ENCODE peak calls at places on chromosome 22, in eight cellular contexts. Z is WTC11, E is choroid plexus epithelial cell, N is AG09319, T is WERI-Rb-1, U is neural progenitor cell, X is GM10248, Y is fibroblast of the aortic adventitia. G is an unnamed sample.

GRCh38 chr22:40462195-40462988 is 92.0 kb downstream of the SGSM3 start:
- DNase-seq in Y (no peak), T (no peak), X (peak), U (no peak), Z (no peak), N (no peak), E (no peak), G (peak)

GRCh38 chr22:48820481-48821345 is 1007.0 kb downstream of the BRD1 start:
- DNase-seq in X (no peak), T (no peak), Z (no peak), E (no peak), Y (no peak), N (no peak), U (no peak), G (no peak)

GRCh38 chr22:45072322-45072903 is 62.6 kb upstream of the PHF21B start:
- DNase-seq in Y (peak), U (peak), Z (peak), N (no peak), X (no peak), T (no peak), E (peak), G (peak)

GRCh38 chr22:36369922-36370781 is 17.6 kb downstream of the MYH9 start:
- DNase-seq in U (peak), T (peak), Z (no peak), Y (peak), E (peak), N (no peak), X (no peak), G (peak)

GRCh38 chr22:41364233-41364632 is 17.5 kb upstream of the TEF start:
- DNase-seq in Y (no peak), T (no peak), E (no peak), U (no peak), X (no peak), N (no peak), Z (no peak), G (no peak)

GRCh38 chr22:49190816-49191505 is 636.7 kb downstream of the BRD1 start:
- DNase-seq in U (no peak), E (no peak), Y (no peak), T (no peak), X (no peak), Z (no peak), N (no peak), G (no peak)

GRCh38 chr22:47267531-47268282 is 505.3 kb downstream of the TBC1D22A start:
- DNase-seq in Z (no peak), X (no peak), E (no peak), U (no peak), N (no peak), T (no peak), Y (no peak), G (no peak)

GRCh38 chr22:48476599-48476998 is 1351.1 kb downstream of the BRD1 start:
- DNase-seq in E (no peak), Y (no peak), U (no peak), N (no peak), X (no peak), Z (no peak), T (no peak), G (no peak)

GRCh38 chr22:29658171-29658570 is 54.7 kb downstream of the NF2 start:
- DNase-seq in U (no peak), N (no peak), T (no peak), X (no peak), Z (no peak), Y (no peak), E (no peak), G (no peak)

GRCh38 chr22:36465232-36466021 is 16.0 kb downstream of the TXN2 start:
- DNase-seq in Y (peak), N (no peak), Z (no peak), U (no peak), X (no peak), E (peak), T (no peak), G (no peak)

GRCh38 chr22:49930128-49930527 is 11.7 kb downstream of the CRELD2 start:
- DNase-seq in Z (no peak), E (no peak), Y (no peak), T (no peak), N (no peak), U (no peak), X (no peak), G (no peak)

GRCh38 chr22:49480896-49481650 is 346.6 kb downstream of the BRD1 start:
- DNase-seq in T (no peak), E (no peak), N (no peak), Y (no peak), X (no peak), Z (no peak), U (no peak), G (no peak)

GRCh38 chr22:17638432-17639237 is at the start of gene BCL2L13:
- DNase-seq in Y (peak), T (peak), Z (peak), X (peak), U (peak), N (peak), E (peak), G (peak)
- TF ChIP-seq CTCF in Y (peak), T (no peak), Z (no peak), X (no peak), U (no peak), N (no peak), E (no peak), G (peak)

GRCh38 chr22:32185821-32186220 is 19.1 kb downstream of the RFPL2 start:
- DNase-seq in X (no peak), E (no peak), N (no peak), T (no peak), U (no peak), Z (no peak), Y (no peak), G (no peak)
- TF ChIP-seq CTCF in X (no peak), E (no peak), N (no peak), T (no peak), U (no peak), Z (no peak), Y (no peak), G (no peak)

GRCh38 chr22:25775501-25775900 is 33.5 kb downstream of the MYO18B start:
- DNase-seq in U (peak), N (no peak), X (no peak), Z (peak), T (peak), Y (no peak), E (peak), G (no peak)

GRCh38 chr22:25779890-25780289 is 37.9 kb downstream of the MYO18B start:
- DNase-seq in Z (no peak), N (no peak), T (no peak), E (no peak), U (no peak), X (no peak), Y (no peak), G (no peak)

GRCh38 chr22:25779426-25779825 is 37.4 kb downstream of the MYO18B start:
- DNase-seq in U (no peak), X (no peak), Y (no peak), T (no peak), E (no peak), N (no peak), Z (no peak), G (no peak)

GRCh38 chr22:25777411-25777810 is 35.4 kb downstream of the MYO18B start:
- DNase-seq in X (no peak), U (no peak), T (no peak), E (no peak), Y (no peak), Z (no peak), N (no peak), G (no peak)

GRCh38 chr22:25777870-25778269 is 35.9 kb downstream of the MYO18B start:
- DNase-seq in U (peak), N (no peak), E (peak), Z (no peak), X (peak), Y (peak), T (peak), G (peak)
- TF ChIP-seq CTCF in U (peak), N (peak), E (peak), Z (no peak), X (peak), Y (peak), T (peak), G (no peak)

DNA sequence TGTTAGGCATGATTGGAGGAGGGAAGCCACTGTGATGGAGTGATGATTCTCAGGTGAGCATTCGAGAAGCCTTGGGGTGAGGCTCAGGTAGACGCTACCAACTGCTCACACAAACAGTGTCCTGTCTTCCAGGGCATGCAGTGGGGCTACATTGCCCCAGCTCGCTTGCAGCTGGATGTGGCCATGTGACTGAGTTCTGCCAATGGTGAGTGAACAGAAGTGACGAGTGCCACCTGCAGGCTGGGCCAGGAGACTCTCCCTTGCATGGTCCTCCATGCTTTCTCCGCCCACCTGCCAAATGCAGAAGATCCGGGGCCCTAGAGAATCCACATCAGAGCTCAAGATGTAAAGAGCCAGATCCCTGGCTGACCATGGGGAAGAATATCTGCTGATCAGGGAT is 195.9 kb downstream of the BCR start:
- DNase-seq in Y (no peak), T (peak), Z (peak), X (peak), U (no peak), N (no peak), E (peak), G (peak)
- TF ChIP-seq CTCF in Y (peak), T (peak), Z (no peak), X (peak), U (peak), N (no peak), E (peak), G (no peak)

DNA sequence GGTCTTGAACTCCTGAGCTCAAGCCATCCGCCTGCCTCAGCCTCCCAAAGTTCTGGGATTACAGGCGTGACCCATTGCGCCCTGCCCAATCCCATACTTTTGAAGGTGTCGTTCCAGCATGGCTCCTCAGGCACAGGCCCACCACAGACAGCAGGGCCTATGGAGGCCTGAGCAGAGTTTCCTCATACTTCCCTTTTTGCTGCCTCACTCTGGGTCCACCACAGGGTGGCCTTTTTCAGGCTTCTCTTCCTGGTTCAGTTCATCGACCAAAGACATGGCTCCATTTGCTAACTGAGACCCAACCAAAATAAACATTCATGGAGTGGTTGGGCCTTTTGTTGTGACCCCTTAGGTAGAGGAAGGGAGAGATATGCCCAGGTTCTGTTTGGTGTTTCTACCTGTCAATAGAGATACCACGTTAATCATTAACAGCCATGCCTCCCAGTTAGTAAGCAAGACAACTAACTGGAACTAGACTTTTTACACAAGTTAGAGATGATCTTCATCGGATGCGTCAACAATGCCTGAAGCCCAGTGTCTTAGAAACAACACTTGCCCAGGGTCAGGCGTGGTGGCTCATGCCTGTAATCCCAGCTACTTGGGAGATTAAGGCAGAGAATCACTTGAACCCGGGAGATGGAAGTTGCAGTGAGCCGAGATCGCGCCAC is 35.1 kb downstream of the TRIOBP start:
- DNase-seq in U (no peak), N (no peak), E (no peak), Z (no peak), Y (no peak), X (peak), T (no peak), G (no peak)
- TF ChIP-seq CTCF in U (no peak), N (no peak), E (peak), Z (no peak), Y (peak), X (no peak), T (peak), G (no peak)

DNA sequence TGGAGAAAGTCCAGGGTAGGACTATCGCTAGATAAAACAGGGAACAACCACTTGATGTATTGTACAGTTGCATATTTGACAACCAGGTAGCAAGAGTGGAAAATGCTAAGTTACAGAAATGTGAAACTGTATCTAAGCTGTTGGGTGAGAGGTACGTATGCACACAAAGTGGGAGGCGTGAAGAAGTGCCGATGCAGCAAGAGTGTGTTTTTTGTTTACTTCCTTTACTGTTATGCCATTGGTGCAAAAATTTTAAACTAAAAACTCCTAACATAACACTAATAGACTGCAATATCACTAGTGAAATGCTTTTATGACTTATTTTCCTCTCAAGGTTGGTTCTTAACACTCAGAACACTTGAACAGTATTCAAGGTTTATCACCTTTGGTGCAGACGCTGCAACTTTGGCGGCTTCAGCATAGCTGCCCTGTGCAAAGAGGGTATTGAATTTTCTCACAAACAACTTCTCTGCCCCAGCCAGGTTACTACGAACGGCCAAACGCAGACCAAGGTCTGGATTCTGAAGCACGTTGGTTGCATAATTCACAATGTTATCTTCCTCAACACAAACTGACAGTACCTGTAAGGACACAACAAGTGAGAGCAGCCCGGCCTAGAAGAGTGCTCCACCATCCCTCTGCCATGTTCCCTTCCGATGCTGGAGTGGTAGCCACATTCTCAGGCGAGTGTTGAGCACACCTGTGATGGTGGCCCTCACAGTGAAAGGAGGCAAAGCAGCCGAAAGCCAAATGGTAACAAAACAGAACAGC is 55.8 kb upstream of the SLC25A1 start:
- DNase-seq in X (no peak), Z (no peak), Y (no peak), E (no peak), N (no peak), T (no peak), U (no peak), G (no peak)
- TF ChIP-seq CTCF in X (no peak), Z (no peak), Y (no peak), E (no peak), N (no peak), T (no peak), U (no peak), G (no peak)

GRCh38 chr22:30749272-30749671 is 54.6 kb downstream of the OSBP2 start:
- DNase-seq in E (no peak), T (no peak), Z (no peak), Y (no peak), X (no peak), N (no peak), U (no peak), G (no peak)
- TF ChIP-seq CTCF in E (no peak), T (no peak), Z (no peak), Y (no peak), X (no peak), N (no peak), U (no peak), G (no peak)

GRCh38 chr22:35140879-35141745 is 75.2 kb downstream of the ISX start:
- DNase-seq in T (peak), Y (no peak), X (peak), Z (peak), U (peak), E (no peak), N (no peak), G (peak)
- TF ChIP-seq CTCF in T (peak), Y (no peak), X (peak), Z (peak), U (peak), E (no peak), N (no peak), G (no peak)

GRCh38 chr22:37887610-37888378 is 18.3 kb upstream of the MICALL1 start:
- DNase-seq in Y (peak), E (peak), Z (no peak), T (no peak), N (peak), U (peak), X (no peak), G (no peak)
- TF ChIP-seq CTCF in Y (peak), E (peak), Z (no peak), T (peak), N (peak), U (peak), X (peak), G (no peak)

DNA sequence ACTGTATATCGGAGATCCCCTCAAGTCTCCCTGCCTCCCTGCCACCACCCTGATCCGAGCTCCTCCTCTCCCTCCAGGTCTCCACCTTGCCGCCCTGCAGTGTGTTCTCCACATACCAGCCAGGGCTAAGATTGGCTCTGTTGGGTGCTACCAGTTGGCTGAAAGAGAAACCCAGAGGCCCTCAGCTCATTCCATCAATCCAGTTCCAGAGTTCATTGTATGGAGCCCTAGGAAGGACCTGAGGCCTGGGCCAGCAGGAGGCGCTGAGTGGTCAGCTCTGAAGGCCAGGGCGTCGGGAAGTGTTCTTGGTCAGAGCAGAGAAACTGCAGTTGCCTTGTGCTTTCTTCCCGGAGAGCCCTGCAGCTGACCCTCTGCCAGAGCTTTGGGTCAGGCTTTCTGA is 2.2 kb upstream of the TOP3B start:
- DNase-seq in X (peak), E (peak), Z (peak), U (peak), Y (peak), T (no peak), N (no peak), G (peak)
- TF ChIP-seq CTCF in X (peak), E (peak), Z (no peak), U (peak), Y (peak), T (peak), N (peak), G (no peak)